ENCODE peak calls at places on chromosomes 12 and 14, in four cellular contexts. T is lung; L is CD8-positive, alpha-beta T cell; V is body of pancreas. D is an unnamed sample.

GRCh38 chr14:91265404-91265803 is 20.9 kb upstream of the GPR68 start:
- DNase-seq in T (no peak), L (no peak), V (no peak), D (no peak)

GRCh38 chr12:32115404-32116104 is 8.9 kb downstream of the BICD1 start:
- DNase-seq in T (peak), L (no peak), V (peak), D (no peak)

GRCh38 chr14:68566075-68566474 is 226.8 kb downstream of the ZFP36L1 start:
- DNase-seq in T (no peak), L (no peak), V (peak), D (no peak)

GRCh38 chr12:20212036-20212435 is 156.3 kb upstream of the PDE3A start:
- DNase-seq in T (no peak), L (no peak), V (no peak), D (no peak)

GRCh38 chr12:68727776-68728175 is 18.2 kb upstream of the SLC35E3 start:
- DNase-seq in T (no peak), L (no peak), V (no peak), D (no peak)

GRCh38 chr12:12477532-12477890 is 85.2 kb downstream of the DUSP16 start:
- DNase-seq in T (no peak), L (no peak), V (no peak), D (no peak)

GRCh38 chr12:124819525-124819924 is 44.1 kb downstream of the SCARB1 start:
- DNase-seq in T (no peak), L (no peak), V (no peak), D (no peak)

GRCh38 chr14:92439551-92440344 is 73.8 kb upstream of the RIN3 start:
- DNase-seq in T (no peak), L (no peak), V (no peak), D (no peak)

GRCh38 chr12:50862316-50862715 is 19.6 kb downstream of the TMPRSS12 start:
- DNase-seq in T (no peak), L (no peak), V (no peak), D (no peak)

GRCh38 chr14:22557846-22558220 is 31.2 kb downstream of the DAD1 start:
- DNase-seq in T (no peak), L (no peak), V (no peak), D (no peak)

GRCh38 chr12:119229837-119230236 is 51.1 kb downstream of the HSPB8 start:
- DNase-seq in T (peak), L (no peak), V (no peak), D (no peak)

GRCh38 chr14:90758959-90759358 is 57.3 kb downstream of the TTC7B start:
- DNase-seq in T (no peak), L (no peak), V (peak), D (no peak)

GRCh38 chr14:92726135-92726932 is 22.1 kb downstream of the LGMN start:
- DNase-seq in T (peak), L (no peak), V (peak), D (no peak)

GRCh38 chr12:57579011-57579410 is 12.0 kb upstream of the PIP4K2C start:
- DNase-seq in T (no peak), L (no peak), V (no peak), D (no peak)

GRCh38 chr12:131533139-131533538 is 177.8 kb upstream of the SFSWAP start:
- DNase-seq in T (no peak), L (no peak), V (no peak), D (no peak)

GRCh38 chr12:15589328-15590032 is 199.7 kb downstream of the EPS8 start:
- DNase-seq in T (no peak), L (no peak), V (no peak), D (no peak)

DNA sequence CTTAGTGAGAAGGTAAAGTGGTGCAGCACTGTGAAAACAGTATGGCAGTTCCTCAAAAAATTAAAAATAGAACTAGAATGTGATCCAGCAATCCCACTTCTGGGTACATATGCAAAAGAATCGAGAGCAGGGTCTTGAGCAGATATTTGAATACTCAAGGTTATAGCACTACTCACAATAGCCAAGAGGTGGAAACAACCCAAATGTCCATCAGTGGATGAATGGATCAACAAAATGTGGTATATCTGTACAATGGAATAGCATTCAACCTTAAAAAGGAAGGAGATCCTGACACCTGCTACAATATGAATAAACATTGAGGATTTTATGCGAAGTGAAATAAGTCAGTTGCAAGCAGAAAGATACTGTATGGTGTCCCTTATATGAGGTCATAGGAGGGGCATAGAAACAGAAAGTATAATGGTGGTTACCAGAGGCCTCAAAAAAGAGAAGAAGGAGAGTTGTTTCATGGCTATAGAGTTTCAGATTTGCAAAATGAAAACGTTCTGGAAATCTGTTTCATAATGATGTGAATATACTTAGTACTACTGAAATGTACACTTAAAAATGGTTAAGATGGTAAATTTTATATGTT is 131.1 kb upstream of the EEA1 start:
- DNase-seq in T (no peak), L (no peak), V (no peak), D (no peak)
- H3K27ac ChIP-seq in T (no peak), L (no peak), V (no peak), D (no peak)

DNA sequence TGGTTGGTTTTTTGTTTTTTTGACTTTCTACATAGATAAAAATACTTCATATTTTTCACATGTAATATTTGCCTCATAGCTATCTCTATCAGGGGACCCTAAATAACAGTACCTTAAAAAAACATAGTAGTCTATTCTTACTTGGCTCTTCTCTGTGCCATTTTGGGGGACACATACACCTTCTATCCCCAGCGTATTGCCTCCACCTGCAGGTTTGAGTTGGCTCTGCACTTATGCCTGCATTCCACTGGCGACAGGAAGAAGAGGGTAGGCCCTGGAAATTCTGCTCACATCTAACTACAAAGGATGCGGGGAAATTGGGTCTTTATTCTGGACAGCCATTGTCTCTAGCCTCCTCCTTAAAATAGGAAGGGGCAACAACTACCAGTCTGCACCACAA is 13.8 kb upstream of the IFI27L2 start:
- DNase-seq in T (no peak), L (no peak), V (no peak), D (no peak)
- TF ChIP-seq CTCF in T (no peak), L (no peak), V (no peak), D (peak)

GRCh38 chr14:79179985-79180384 is 1009.8 kb downstream of the NRXN3 start:
- DNase-seq in T (no peak), L (no peak), V (no peak), D (no peak)

GRCh38 chr14:79177106-79177505 is 1006.9 kb downstream of the NRXN3 start:
- DNase-seq in T (no peak), L (no peak), V (no peak), D (no peak)

GRCh38 chr14:79180656-79181055 is 1010.5 kb downstream of the NRXN3 start:
- DNase-seq in T (no peak), L (no peak), V (no peak), D (no peak)

DNA sequence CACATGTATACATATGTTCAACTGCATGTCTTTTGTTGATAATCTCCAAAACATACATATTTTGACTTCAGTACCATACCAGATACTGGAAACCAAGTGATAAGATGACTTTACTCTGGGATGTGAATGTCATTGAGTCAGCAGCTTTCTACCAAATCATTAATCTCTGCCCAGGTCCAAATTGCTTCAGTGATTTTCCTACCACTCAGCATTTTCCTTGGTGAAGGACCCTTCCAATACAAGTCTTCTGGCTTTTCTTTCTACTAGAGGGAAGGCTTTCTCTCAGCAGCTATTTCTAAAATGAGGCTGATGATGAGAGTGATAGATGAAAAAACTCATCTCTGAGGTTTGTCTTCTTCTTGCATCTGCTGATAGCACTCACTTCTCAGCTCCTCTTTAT is 1008.5 kb downstream of the NRXN3 start:
- DNase-seq in T (no peak), L (no peak), V (no peak), D (no peak)
- H3K27ac ChIP-seq in T (no peak), L (no peak), V (no peak), D (no peak)

DNA sequence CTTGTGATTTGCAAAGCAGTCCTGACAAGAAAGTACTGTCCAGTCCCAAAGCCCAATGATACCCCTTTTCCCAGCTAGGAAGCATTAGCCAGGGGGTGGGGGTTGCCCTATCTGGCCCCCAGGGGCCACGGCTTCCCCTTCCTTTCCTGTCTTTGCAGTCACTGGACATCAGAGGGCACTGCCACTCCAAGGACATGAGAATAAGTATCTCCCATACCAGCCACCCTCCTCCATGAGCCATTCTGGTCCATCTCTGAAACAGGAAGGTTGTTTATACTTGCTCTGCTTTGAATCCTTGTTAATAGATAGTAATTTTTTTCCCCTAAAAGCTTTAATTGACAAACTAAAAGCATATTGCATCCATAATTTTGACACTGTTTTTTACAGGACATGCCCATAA is 29.7 kb downstream of the RBM19 start:
- DNase-seq in T (no peak), L (no peak), V (no peak), D (no peak)
- TF ChIP-seq CTCF in T (no peak), L (no peak), V (no peak), D (no peak)

DNA sequence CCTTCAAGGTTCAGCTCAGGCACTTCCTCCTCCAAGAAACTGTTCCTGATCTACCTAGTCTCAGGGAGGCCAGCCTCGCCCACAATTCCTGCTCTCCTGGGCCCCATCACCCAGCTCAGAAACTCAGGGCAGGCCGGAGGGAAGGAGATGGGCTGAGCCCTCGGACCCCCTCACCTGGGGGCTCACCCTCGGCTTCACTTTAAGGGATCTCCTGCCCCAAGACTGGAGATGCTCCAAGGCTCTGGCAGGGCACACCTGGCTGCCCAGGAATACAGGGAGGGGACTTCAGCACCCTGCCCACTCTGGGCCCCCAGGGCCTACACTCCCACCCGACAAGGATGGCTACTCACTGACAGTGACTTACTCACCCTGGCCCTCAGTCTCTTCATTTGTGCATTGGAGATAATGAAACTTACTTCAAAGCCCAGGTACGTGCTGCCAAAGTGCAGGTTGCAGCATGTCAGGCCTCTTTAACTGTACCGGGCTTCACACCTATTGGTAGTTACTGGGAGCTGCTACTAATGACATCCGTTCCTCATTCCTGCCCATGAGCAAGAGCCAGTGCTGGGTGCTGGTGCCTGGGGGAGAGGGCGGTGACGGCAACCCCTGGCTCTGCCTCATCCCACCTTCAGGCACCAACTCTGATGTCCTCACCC is 21.0 kb upstream of the PPP1R13B start:
- DNase-seq in T (no peak), L (no peak), V (no peak), D (no peak)
- H3K27ac ChIP-seq in T (peak), L (no peak), V (peak), D (no peak)

DNA sequence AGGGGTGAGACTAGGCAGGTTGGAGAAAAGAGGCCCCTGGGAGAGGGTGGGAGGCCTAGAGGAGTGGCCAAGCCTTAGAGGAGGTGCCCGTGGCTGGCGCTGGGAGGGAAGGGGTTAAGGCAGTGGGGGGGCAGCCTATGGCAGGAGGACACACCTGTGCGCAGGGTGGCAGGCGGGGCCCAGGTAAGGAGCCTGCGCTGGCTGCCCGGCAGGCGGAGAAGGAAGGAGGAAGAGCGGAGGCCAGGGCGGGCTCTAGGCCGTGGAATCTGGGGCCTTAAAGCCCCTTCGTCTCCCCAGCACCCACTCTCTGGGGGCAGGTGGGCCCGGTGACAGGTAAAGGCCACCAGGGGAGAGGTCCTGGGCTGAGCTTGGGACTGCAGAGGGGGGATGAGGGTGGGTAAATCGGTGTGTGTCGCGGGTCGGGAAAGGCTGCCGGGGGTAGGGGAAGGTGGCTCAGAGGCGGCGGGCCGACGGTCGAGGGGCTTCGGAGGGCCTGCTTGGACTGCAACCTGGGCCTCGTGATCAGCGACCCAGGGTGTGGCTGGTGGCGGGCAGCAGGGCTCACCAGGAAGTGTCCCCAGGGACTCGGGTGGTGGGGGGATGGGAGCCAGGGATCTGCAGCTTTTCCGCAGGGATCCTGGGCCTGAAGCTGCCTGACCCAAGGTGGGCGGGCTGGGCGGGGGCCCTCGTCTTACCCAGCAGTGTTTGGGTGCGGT is 7.3 kb downstream of the PHB2 start:
- DNase-seq in T (peak), L (no peak), V (peak), D (no peak)
- TF ChIP-seq CTCF in T (no peak), L (no peak), V (peak), D (no peak)

GRCh38 chr14:58979325-58979724 is 209.1 kb upstream of the DAAM1 start:
- DNase-seq in T (no peak), L (no peak), V (peak), D (no peak)
- H3K27ac ChIP-seq in T (no peak), L (no peak), V (peak), D (no peak)

D was measured in CD4-positive, alpha-beta T cell.